ENCODE peak calls at places on chromosomes 7 and 10, in six cellular contexts. X, G, R, Q, O and Y are unnamed samples.

GRCh38 chr7:156191090-156191489 is 378.8 kb upstream of the SHH start:
- DNase-seq in X (no peak), G (no peak), R (no peak), Q (no peak), O (no peak), Y (no peak)

GRCh38 chr7:84688671-84689070 is 494.1 kb upstream of the SEMA3A start:
- DNase-seq in X (peak), G (no peak), R (no peak), Q (no peak), O (no peak), Y (no peak)

GRCh38 chr10:60536529-60537114 is 146.9 kb upstream of the ANK3 start:
- DNase-seq in X (no peak), G (no peak), R (no peak), Q (no peak), O (no peak), Y (no peak)

GRCh38 chr7:132836746-132837145 is 245.1 kb downstream of the CHCHD3 start:
- DNase-seq in X (no peak), G (no peak), R (no peak), Q (no peak), O (no peak), Y (no peak)

GRCh38 chr10:79097021-79097695 is 28.4 kb downstream of the ZMIZ1 start:
- DNase-seq in X (no peak), G (no peak), R (no peak), Q (no peak), O (no peak), Y (no peak)

GRCh38 chr10:62270020-62270419 is 1.4 kb upstream of the RTKN2 start:
- DNase-seq in X (no peak), G (no peak), R (no peak), Q (no peak), O (no peak), Y (no peak)

GRCh38 chr10:7945469-7946187 is 108.9 kb upstream of the GATA3 start:
- DNase-seq in X (no peak), G (no peak), R (no peak), Q (no peak), O (no peak), Y (no peak)

GRCh38 chr10:78980815-78981214 is 88.0 kb upstream of the ZMIZ1 start:
- DNase-seq in X (no peak), G (no peak), R (no peak), Q (no peak), O (no peak), Y (no peak)

GRCh38 chr7:159113056-159113455 is 31.6 kb downstream of the VIPR2 start:
- DNase-seq in X (no peak), G (no peak), R (no peak), Q (no peak), O (no peak), Y (no peak)

GRCh38 chr10:308572-309085 is 173.4 kb downstream of the ZMYND11 start:
- DNase-seq in X (no peak), G (no peak), R (no peak), Q (no peak), O (no peak), Y (no peak)

GRCh38 chr7:44490351-44491200 is at the start of gene NUDCD3:
- DNase-seq in X (no peak), G (peak), R (peak), Q (peak), O (peak), Y (peak)
- TF ChIP-seq CTCF in X (peak), G (no peak), R (peak), Q (peak), O (no peak), Y (peak)

DNA sequence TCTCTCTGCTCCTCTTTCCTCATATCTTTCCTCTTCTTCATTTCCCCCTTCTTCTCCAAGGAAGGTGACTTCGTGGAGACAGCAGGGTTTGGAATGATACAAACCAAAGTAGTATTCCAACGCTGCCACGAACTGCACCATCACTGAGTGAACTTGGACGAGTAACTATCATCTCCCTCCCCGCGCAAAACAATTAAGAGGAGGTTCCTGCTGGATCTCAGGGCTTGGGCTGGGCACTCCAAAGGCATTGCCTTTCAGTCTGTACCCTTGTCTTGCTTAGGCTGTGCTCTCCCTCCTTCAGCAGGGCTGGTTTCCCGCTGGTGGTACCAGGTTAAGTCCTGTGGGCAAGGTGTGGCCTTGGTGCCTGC is 790 bp upstream of the PITX3 start:
- DNase-seq in X (no peak), G (no peak), R (no peak), Q (no peak), O (peak), Y (no peak)
- H3K4me3 ChIP-seq in X (peak), G (peak), R (peak), Q (peak), O (peak), Y (peak)

DNA sequence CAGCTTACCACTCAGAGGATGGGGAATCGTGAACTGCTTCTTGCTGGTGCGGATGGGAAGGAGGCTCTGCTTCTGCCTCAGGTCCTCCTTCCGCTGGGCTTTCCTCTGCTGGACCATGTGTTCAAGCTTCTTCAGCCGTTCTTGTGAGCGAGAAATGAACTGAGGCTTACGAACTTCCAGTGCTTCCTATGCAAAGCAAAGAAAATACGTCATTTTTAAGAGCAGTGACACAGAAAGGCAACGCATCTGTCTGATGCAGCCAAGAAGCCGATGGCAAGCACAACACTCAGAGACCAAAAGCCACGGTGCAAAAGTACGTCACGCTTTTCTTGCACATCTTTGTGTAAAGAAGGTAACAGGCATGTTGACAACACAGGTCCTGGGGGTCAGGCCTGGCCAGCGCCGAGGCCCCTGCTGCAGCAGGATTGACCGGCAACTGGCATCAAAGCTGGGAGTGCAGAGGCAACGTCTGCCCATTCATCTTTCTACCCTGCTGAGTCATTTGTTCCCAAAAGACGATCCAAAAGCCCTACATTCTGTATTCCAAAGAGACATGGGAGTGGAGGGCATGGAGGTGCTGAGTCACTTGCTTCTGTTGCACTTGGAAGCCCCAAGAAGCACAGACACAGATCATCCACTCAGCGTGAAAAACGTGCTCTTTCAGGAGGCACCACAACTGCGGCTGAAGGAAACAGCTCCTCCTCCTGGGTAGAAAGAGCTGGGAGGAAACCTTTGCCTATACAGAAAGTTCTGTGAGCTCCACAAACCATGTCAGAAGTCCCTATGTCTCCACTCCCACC is 71.0 kb upstream of the ADAM12 start:
- DNase-seq in X (peak), G (no peak), R (no peak), Q (no peak), O (no peak), Y (no peak)
- TF ChIP-seq CTCF in X (peak), G (no peak), R (no peak), Q (peak), O (peak), Y (no peak)

DNA sequence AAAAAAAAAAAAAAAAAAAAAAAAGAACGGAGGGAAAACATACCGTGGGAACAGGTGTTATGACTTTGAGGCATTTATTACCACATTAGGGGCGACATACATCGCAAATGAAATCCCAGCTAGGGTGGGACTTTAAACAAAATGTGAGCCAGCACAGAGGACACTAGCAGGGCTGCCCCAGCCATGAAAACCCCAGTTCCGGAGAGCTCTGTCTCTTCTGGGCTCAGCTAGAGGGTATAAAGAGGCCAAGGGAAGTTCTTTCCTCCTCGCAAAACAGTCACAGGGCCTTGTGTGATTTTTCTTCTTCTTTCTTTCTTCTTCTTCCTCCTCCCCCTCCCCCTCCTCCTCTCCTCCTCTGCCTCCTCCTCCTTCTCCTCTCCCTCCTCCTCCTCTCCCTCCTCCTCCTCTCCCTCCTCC is 59.9 kb upstream of the ECHDC3 start:
- DNase-seq in X (no peak), G (no peak), R (no peak), Q (no peak), O (no peak), Y (no peak)
- H3K4me3 ChIP-seq in X (no peak), G (no peak), R (no peak), Q (no peak), O (no peak), Y (no peak)

DNA sequence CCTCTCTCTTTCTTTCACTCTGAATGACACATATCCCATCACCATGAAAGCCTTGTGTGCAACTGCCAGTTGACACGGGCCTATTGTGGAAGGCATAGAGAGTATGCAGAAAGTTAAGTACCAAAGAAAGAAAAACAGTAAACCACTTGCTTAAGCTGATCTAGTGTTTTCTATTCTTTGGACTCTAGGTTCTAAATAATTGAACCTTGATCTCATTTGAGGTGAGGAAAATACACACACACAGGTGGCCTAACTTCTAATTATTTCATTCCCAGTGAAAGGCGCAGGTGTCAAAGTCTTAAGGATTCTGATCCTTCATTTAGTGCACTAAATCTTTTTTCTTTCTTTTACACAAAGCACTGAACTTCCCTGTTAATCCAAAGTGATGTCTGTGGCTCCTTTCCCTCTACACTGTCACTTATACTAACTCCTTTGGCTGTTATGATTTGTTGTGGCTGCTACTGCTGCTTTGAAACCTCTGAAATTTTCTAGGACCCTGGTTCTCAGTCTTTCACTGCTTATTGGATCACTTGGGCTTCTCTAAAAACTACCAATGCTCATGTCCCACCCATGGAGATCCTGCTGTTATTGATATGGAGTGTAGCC is 17.8 kb downstream of the DKK1 start:
- DNase-seq in X (no peak), G (no peak), R (no peak), Q (no peak), O (no peak), Y (no peak)
- TF ChIP-seq CTCF in X (no peak), G (no peak), R (no peak), Q (no peak), O (no peak), Y (no peak)

GRCh38 chr10:11167233-11167979 is 149.7 kb downstream of the CELF2 start:
- DNase-seq in X (no peak), G (no peak), R (no peak), Q (no peak), O (no peak), Y (no peak)
- H3K4me3 ChIP-seq in X (no peak), G (peak), R (no peak), Q (peak), O (no peak), Y (no peak)

GRCh38 chr7:146175716-146176115 is 59.1 kb downstream of the CNTNAP2 start:
- DNase-seq in X (no peak), G (no peak), R (no peak), Q (no peak), O (no peak), Y (no peak)
- TF ChIP-seq CTCF in X (peak), G (no peak), R (no peak), Q (peak), O (no peak), Y (no peak)

DNA sequence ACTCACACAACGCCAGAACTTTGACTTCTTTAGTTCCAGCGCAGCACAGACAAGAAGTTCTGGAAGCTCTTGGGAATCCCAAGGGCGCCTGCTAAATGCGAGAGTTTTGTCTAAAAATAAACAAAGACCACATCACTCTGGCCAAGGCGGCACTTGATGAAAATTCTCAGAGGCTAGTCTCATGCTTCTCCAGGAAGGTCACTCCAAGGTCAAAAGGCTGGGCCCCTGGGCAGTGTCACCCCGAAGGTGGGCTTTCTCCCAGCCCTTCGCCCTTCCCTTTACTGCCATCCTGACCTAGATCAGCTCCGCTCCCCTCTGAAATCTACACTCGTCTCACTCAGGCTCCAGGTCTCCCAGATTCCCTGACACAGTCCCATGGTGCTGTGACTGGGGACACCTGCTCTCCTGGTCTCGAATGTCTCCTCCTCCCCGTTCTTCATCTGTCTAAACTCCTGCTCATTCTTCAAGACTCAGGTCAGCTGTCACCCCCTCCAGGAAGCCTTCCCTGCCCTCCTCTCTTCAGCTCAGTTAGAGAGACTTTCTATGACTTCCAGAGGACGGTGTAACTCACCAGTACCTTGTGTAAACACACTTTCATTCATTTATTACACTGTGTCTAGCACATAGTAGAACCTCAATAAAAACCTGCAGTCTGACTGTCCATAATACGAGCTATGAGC is 10.5 kb downstream of the FAM53B start:
- DNase-seq in X (no peak), G (no peak), R (no peak), Q (peak), O (no peak), Y (no peak)
- H3K4me3 ChIP-seq in X (no peak), G (peak), R (no peak), Q (no peak), O (no peak), Y (no peak)